ENCODE peak calls at places on chromosomes 4 and X, in ten cellular contexts. J is NCI-H2171 treated with DMSO at 0.1 percent for 48 hours; R is germinal center; F is CD8-positive, alpha-beta T cell; T is OCI-LY7; Y is Peyer's patch; A is stimulated activated CD4-positive, alpha-beta T cell treated with anti-CD3 and anti-CD28 coated beads, Interleukin-4, amount 100 ng/mL, for 24 hours; B is GDM1; D is T-helper 1 cell; O is RWPE1. V is an unnamed sample.

GRCh38 chr4:9800878-9801277 is 19.4 kb downstream of the DRD5 start:
- DNase-seq in J (peak), R (no peak), F (no peak), T (no peak), Y (no peak), A (no peak), B (no peak), D (no peak), O (no peak), V (no peak)

GRCh38 chr4:93791570-93792195 is 36.9 kb upstream of the ATOH1 start:
- DNase-seq in J (peak), R (peak), F (no peak), T (peak), Y (no peak), A (peak), B (peak), D (peak), O (peak), V (peak)

GRCh38 chr4:72843466-72843865 is 226.1 kb downstream of the COX18 start:
- DNase-seq in J (no peak), R (no peak), F (no peak), T (no peak), Y (no peak), A (no peak), B (no peak), D (no peak), O (no peak), V (no peak)

GRCh38 chrX:119817130-119817690 is 25.8 kb upstream of the RPL39 start:
- DNase-seq in J (no peak), R (no peak), F (no peak), T (no peak), Y (no peak), A (no peak), B (no peak), D (no peak), O (no peak), V (no peak)

GRCh38 chr4:150743564-150744342 is 161.8 kb downstream of the MAB21L2 start:
- DNase-seq in J (no peak), R (no peak), F (no peak), T (no peak), Y (no peak), A (no peak), B (no peak), D (no peak), O (no peak), V (no peak)

GRCh38 chr4:65624651-65625050 is 45.6 kb downstream of the EPHA5 start:
- DNase-seq in J (no peak), R (no peak), F (no peak), T (no peak), Y (no peak), A (no peak), B (no peak), D (no peak), O (no peak), V (no peak)

GRCh38 chr4:1194028-1194900 is 21.9 kb upstream of the SPON2 start:
- DNase-seq in J (no peak), R (no peak), F (no peak), T (no peak), Y (peak), A (no peak), B (no peak), D (no peak), O (no peak), V (peak)

GRCh38 chr4:1021386-1022050 is 10.1 kb downstream of the FGFRL1 start:
- DNase-seq in J (no peak), R (peak), F (no peak), T (peak), Y (no peak), A (no peak), B (no peak), D (no peak), O (no peak), V (no peak)

GRCh38 chr4:76420901-76421581 is at the start of gene CCDC158:
- DNase-seq in J (no peak), R (no peak), F (no peak), T (no peak), Y (peak), A (no peak), B (no peak), D (no peak), O (peak), V (peak)

GRCh38 chrX:86103061-86103460 is 45.2 kb upstream of the DACH2 start:
- DNase-seq in J (no peak), R (no peak), F (no peak), T (no peak), Y (no peak), A (no peak), B (no peak), D (no peak), O (no peak), V (no peak)

GRCh38 chr4:105149771-105150170 is 3.1 kb downstream of the TET2 start:
- DNase-seq in J (no peak), R (no peak), F (no peak), T (no peak), Y (no peak), A (no peak), B (no peak), D (no peak), O (no peak), V (no peak)

GRCh38 chrX:96311366-96311765 is 373.3 kb upstream of the DIAPH2 start:
- DNase-seq in J (no peak), R (no peak), F (no peak), T (no peak), Y (no peak), A (no peak), B (no peak), D (no peak), O (no peak), V (no peak)

GRCh38 chr4:141853091-141853734 is 216.8 kb downstream of the IL15 start:
- DNase-seq in J (no peak), R (no peak), F (no peak), T (no peak), Y (no peak), A (no peak), B (no peak), D (no peak), O (peak), V (no peak)

GRCh38 chr4:179415016-179415841 is 1973.0 kb upstream of the AGA start:
- DNase-seq in J (no peak), R (no peak), F (no peak), T (no peak), Y (no peak), A (no peak), B (no peak), D (no peak), O (no peak), V (no peak)

GRCh38 chrX:39642071-39642470 is 455.7 kb downstream of the BCOR start:
- DNase-seq in J (no peak), R (no peak), F (no peak), T (no peak), Y (no peak), A (no peak), B (no peak), D (no peak), O (no peak), V (no peak)

GRCh38 chr4:118400362-118400761 is 47.6 kb upstream of the PRSS12 start:
- DNase-seq in J (no peak), R (no peak), F (no peak), T (no peak), Y (no peak), A (no peak), B (peak), D (no peak), O (no peak), V (no peak)

GRCh38 chr4:186881521-186882220 is 158.0 kb upstream of the FAT1 start:
- DNase-seq in J (no peak), R (no peak), F (no peak), T (no peak), Y (no peak), A (no peak), B (no peak), D (no peak), O (peak), V (no peak)

GRCh38 chr4:157204634-157205244 is 15.8 kb upstream of the GRIA2 start:
- DNase-seq in J (no peak), R (no peak), F (no peak), T (no peak), Y (no peak), A (no peak), B (no peak), D (no peak), O (no peak), V (peak)

GRCh38 chr4:81460115-81460836 is 11.4 kb downstream of the RASGEF1B start:
- DNase-seq in J (no peak), R (no peak), F (no peak), T (no peak), Y (no peak), A (no peak), B (no peak), D (no peak), O (no peak), V (no peak)

GRCh38 chrX:154408659-154409221 is 314 bp downstream of the DNASE1L1 start:
- DNase-seq in J (no peak), R (no peak), F (no peak), T (no peak), Y (no peak), A (no peak), B (no peak), D (no peak), O (no peak), V (no peak)